ENCODE peak calls at places on chromosomes 13 and 19, in seven cellular contexts. V is lower leg skin, I is nephron progenitor cell, C is thoracic aorta, D is adrenal gland, Z is NB4, X is RWPE1. U is an unnamed sample.

GRCh38 chr13:93226623-93227279 is at the start of gene GPC6:
- DNase-seq in X (no peak), C (no peak), D (no peak), Z (no peak), I (peak), V (no peak), U (peak)

GRCh38 chr13:40355126-40355719 is 311.2 kb downstream of the FOXO1 start:
- DNase-seq in I (no peak), V (peak), C (no peak), Z (no peak), X (no peak), D (no peak), U (no peak)

GRCh38 chr19:17404015-17404414 is 1.4 kb downstream of the BST2 start:
- DNase-seq in X (no peak), I (no peak), V (no peak), D (peak), C (no peak), Z (peak), U (no peak)

GRCh38 chr19:46951236-46951986 is 68.2 kb upstream of the NPAS1 start:
- DNase-seq in X (peak), D (no peak), I (no peak), Z (no peak), V (no peak), C (no peak), U (no peak)

GRCh38 chr13:61414686-61415664 is 674 bp downstream of the PCDH20 start:
- DNase-seq in Z (no peak), X (peak), C (no peak), I (peak), D (no peak), V (peak), U (no peak)

GRCh38 chr13:90502762-90503161 is 844.7 kb upstream of the MIR17HG start:
- DNase-seq in C (no peak), Z (no peak), I (no peak), V (no peak), X (no peak), D (no peak), U (no peak)

GRCh38 chr13:42733046-42733445 is 48.3 kb upstream of the FAM216B start:
- DNase-seq in D (no peak), C (no peak), Z (no peak), I (no peak), V (no peak), X (no peak), U (no peak)

GRCh38 chr19:872266-872951 is 12.9 kb downstream of the CFD start:
- DNase-seq in X (peak), I (peak), C (no peak), D (peak), Z (peak), V (peak), U (no peak)

GRCh38 chr13:33312150-33312908 is 26.8 kb upstream of the STARD13 start:
- DNase-seq in V (no peak), D (no peak), X (peak), C (no peak), I (no peak), Z (no peak), U (no peak)

GRCh38 chr19:41530761-41531301 is 45.1 kb upstream of the CEACAM21 start:
- DNase-seq in C (no peak), Z (peak), V (peak), D (peak), X (no peak), I (no peak), U (no peak)

GRCh38 chr13:23433171-23434153 is at the start of gene SACS:
- DNase-seq in D (peak), V (no peak), Z (peak), X (no peak), C (no peak), I (peak), U (no peak)

GRCh38 chr19:35712910-35713845 is 4.6 kb upstream of the KMT2B start:
- DNase-seq in Z (no peak), C (no peak), X (no peak), I (no peak), V (no peak), D (no peak), U (no peak)

GRCh38 chr13:108304170-108305068 is 34.9 kb downstream of the TNFSF13B start:
- DNase-seq in V (no peak), D (no peak), X (no peak), C (no peak), I (no peak), Z (no peak), U (no peak)

GRCh38 chr13:65240773-65241172 is 1989.4 kb downstream of the PCDH9 start:
- DNase-seq in C (no peak), D (no peak), X (no peak), I (no peak), V (no peak), Z (no peak), U (no peak)

GRCh38 chr19:21164541-21164940 is 22.7 kb downstream of the ZNF431 start:
- DNase-seq in I (no peak), C (no peak), X (no peak), D (no peak), V (no peak), Z (no peak), U (no peak)

GRCh38 chr19:11005521-11005920 is 44.7 kb downstream of the SMARCA4 start:
- DNase-seq in I (no peak), V (no peak), C (no peak), Z (no peak), X (no peak), D (no peak), U (no peak)

GRCh38 chr13:44231786-44232516 is 141.7 kb upstream of the SERP2 start:
- DNase-seq in C (no peak), I (no peak), D (peak), Z (peak), V (peak), X (peak), U (no peak)

GRCh38 chr19:35476149-35476548 is 14.1 kb downstream of the KRTDAP start:
- DNase-seq in Z (peak), C (no peak), X (no peak), V (no peak), D (no peak), I (no peak), U (no peak)

GRCh38 chr13:97262058-97262457 is 39.9 kb downstream of the MBNL2 start:
- DNase-seq in Z (peak), V (no peak), C (no peak), X (no peak), I (no peak), D (no peak), U (no peak)

GRCh38 chr13:46961719-46962118 is 64.9 kb upstream of the HTR2A start:
- DNase-seq in Z (peak), C (no peak), X (peak), D (no peak), V (no peak), I (no peak), U (no peak)

GRCh38 chr13:24042710-24043440 is 117.6 kb upstream of the SPATA13 start:
- DNase-seq in D (no peak), V (no peak), Z (peak), X (no peak), C (no peak), I (no peak), U (no peak)

GRCh38 chr13:55437162-55437561 is 1703.6 kb upstream of the PRR20A start:
- DNase-seq in V (no peak), X (no peak), D (no peak), Z (no peak), C (no peak), I (no peak), U (no peak)

GRCh38 chr13:60372141-60372540 is 24.9 kb upstream of the TDRD3 start:
- DNase-seq in I (no peak), C (no peak), Z (no peak), V (no peak), X (no peak), D (no peak), U (no peak)

GRCh38 chr13:52949044-52949443 is 79.6 kb upstream of the OLFM4 start:
- DNase-seq in D (no peak), X (no peak), V (no peak), I (no peak), C (no peak), Z (no peak), U (no peak)

GRCh38 chr19:48543121-48543710 is 8.8 kb upstream of the SULT2B1 start:
- DNase-seq in I (no peak), D (no peak), X (peak), V (no peak), Z (peak), C (no peak), U (no peak)

GRCh38 chr13:100508391-100508790 is 80.2 kb downstream of the GGACT start:
- DNase-seq in C (no peak), X (no peak), V (no peak), Z (no peak), I (peak), D (no peak), U (no peak)

GRCh38 chr19:55069137-55069858 is 6.3 kb upstream of the RDH13 start:
- DNase-seq in X (peak), D (no peak), Z (peak), I (peak), C (no peak), V (no peak), U (no peak)

GRCh38 chr19:33845498-33845897 is 48.8 kb downstream of the KCTD15 start:
- DNase-seq in D (no peak), V (no peak), C (no peak), X (no peak), Z (no peak), I (no peak), U (no peak)

GRCh38 chr13:68076046-68076445 is 845.9 kb upstream of the PCDH9 start:
- DNase-seq in D (no peak), X (no peak), C (no peak), I (no peak), V (no peak), Z (no peak), U (no peak)

GRCh38 chr13:24083141-24083540 is 77.4 kb upstream of the SPATA13 start:
- DNase-seq in V (no peak), I (no peak), X (no peak), C (no peak), Z (no peak), D (no peak), U (no peak)

GRCh38 chr13:38527140-38527539 is 159.7 kb upstream of the FREM2 start:
- DNase-seq in Z (no peak), C (no peak), D (no peak), V (no peak), X (no peak), I (no peak), U (no peak)

GRCh38 chr19:10685210-10685609 is 16.0 kb upstream of the QTRT1 start:
- DNase-seq in X (no peak), D (no peak), C (no peak), Z (no peak), V (no peak), I (no peak), U (no peak)

GRCh38 chr13:79398915-79399314 is 7.1 kb downstream of the RBM26 start:
- DNase-seq in D (no peak), X (peak), V (no peak), Z (no peak), C (no peak), I (no peak), U (no peak)

GRCh38 chr19:47210689-47211316 is 20.2 kb downstream of the BBC3 start:
- DNase-seq in C (peak), D (peak), Z (peak), V (peak), X (peak), I (peak), U (peak)

GRCh38 chr13:101346942-101347728 is 69.2 kb downstream of the NALCN start:
- DNase-seq in I (no peak), D (no peak), V (no peak), C (no peak), X (no peak), Z (no peak), U (no peak)

GRCh38 chr13:24272452-24273161 is 36.8 kb upstream of the C1QTNF9 start:
- DNase-seq in C (no peak), Z (no peak), V (no peak), X (no peak), I (no peak), D (peak), U (no peak)

DNA sequence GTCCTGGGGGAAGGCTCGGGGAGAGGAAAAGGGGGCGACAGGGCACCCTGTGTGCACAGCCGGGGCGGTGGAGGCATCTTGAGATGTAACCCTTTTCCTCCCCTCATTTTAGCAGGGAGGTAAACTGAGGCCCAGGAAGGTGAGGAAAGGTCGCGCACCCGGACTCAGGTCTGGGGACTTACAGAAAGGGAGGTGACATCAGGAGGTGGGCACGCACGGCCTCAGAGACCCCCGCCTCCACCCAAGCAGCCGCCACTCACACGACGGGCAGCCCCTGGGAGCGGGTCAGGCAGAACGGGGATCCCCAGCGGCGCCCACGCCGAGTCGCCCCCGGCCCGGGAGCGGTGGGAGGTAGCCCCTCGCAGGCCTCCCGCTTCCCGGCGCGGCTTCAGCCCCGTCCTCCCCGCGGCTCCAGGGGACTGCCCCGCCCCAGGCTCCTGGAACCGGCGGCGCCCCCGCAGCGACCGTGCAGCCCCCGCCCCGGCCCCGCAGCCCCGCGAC is 477 bp downstream of the PIP5K1C start:
- DNase-seq in Z (no peak), X (no peak), D (peak), I (no peak), V (peak), C (no peak), U (no peak)
- TF ChIP-seq CTCF in Z (no peak), X (no peak), D (no peak), I (no peak), V (no peak), C (no peak), U (no peak)

GRCh38 chr19:4657835-4658234 is 12.3 kb downstream of the MYDGF start:
- DNase-seq in D (no peak), I (no peak), X (no peak), V (no peak), C (no peak), Z (no peak), U (no peak)

GRCh38 chr19:4662020-4662695 is 8.0 kb downstream of the MYDGF start:
- DNase-seq in C (no peak), I (no peak), X (no peak), V (no peak), D (no peak), Z (no peak), U (no peak)

GRCh38 chr19:4660993-4661392 is 9.1 kb downstream of the MYDGF start:
- DNase-seq in I (no peak), X (no peak), V (no peak), C (no peak), Z (no peak), D (no peak), U (no peak)

GRCh38 chr19:4662812-4663211 is 7.3 kb downstream of the MYDGF start:
- DNase-seq in I (no peak), D (no peak), C (no peak), X (no peak), V (no peak), Z (no peak), U (no peak)

GRCh38 chr19:4660181-4660791 is 9.9 kb downstream of the MYDGF start:
- DNase-seq in D (no peak), Z (peak), X (no peak), I (no peak), C (no peak), V (no peak), U (no peak)
- TF ChIP-seq CTCF in D (peak), Z (peak), X (peak), I (no peak), C (no peak), V (no peak), U (peak)

DNA sequence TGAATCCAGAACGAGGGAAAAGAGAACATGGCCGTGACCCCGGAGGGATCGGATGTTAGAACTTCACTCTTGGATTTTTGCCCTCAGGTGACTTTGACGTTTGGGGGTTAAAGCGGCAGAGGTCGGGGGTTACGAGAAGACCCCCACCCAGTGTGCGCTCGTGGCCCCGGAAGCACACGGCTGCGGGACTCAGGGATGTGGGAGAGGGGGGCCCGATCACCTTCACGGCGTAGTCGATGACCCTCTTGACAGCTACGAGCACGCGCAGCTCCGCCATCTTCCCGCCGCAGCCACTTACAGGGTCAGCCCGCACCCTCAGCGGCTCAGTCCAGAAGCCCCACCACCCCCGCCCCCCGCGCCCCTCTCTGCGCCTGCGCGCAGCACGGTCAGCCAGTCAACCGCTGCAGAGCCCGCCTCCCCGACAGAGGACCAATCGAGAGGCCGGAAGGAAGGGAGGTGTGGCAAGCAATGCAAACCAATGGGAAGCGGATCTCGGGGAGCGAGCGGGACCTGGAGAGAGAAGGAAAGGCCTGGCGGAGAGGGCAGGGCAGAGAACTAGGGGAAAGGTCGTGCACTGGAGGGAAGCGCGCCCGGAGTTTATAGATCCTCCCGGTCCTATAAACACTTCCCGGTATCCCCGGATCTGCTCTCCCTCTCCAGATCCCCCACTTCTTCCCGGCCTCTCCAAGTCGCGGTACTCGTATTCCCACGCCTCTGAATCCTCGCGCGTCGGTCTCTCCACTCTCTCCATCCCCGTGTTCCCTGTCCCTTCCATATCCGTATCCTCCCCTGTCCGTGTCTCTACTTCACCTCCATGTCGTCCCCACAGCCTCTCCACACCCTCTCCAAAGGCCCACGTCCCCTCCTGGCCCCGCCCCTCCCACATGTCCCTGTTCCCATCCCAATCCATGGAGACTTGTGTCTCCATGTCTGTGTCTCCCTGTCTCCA is at the start of gene ETFB:
- DNase-seq in Z (peak), X (peak), C (peak), D (peak), V (peak), I (peak), U (peak)
- TF ChIP-seq CTCF in Z (no peak), X (no peak), C (no peak), D (no peak), V (no peak), I (no peak), U (no peak)

GRCh38 chr13:87669379-87669978 is 1.7 kb upstream of the SLITRK5 start:
- DNase-seq in V (no peak), C (no peak), Z (peak), I (no peak), D (no peak), X (no peak), U (no peak)

GRCh38 chr13:87671824-87672603 is 843 bp downstream of the SLITRK5 start:
- DNase-seq in V (peak), X (no peak), I (peak), D (no peak), C (no peak), Z (no peak), U (no peak)

GRCh38 chr13:87674143-87674772 is 3.1 kb downstream of the SLITRK5 start:
- DNase-seq in Z (no peak), D (no peak), X (no peak), I (no peak), V (no peak), C (no peak), U (no peak)

GRCh38 chr13:87667686-87668085 is 3.5 kb upstream of the SLITRK5 start:
- DNase-seq in V (no peak), C (no peak), Z (no peak), X (no peak), D (no peak), I (no peak), U (no peak)

DNA sequence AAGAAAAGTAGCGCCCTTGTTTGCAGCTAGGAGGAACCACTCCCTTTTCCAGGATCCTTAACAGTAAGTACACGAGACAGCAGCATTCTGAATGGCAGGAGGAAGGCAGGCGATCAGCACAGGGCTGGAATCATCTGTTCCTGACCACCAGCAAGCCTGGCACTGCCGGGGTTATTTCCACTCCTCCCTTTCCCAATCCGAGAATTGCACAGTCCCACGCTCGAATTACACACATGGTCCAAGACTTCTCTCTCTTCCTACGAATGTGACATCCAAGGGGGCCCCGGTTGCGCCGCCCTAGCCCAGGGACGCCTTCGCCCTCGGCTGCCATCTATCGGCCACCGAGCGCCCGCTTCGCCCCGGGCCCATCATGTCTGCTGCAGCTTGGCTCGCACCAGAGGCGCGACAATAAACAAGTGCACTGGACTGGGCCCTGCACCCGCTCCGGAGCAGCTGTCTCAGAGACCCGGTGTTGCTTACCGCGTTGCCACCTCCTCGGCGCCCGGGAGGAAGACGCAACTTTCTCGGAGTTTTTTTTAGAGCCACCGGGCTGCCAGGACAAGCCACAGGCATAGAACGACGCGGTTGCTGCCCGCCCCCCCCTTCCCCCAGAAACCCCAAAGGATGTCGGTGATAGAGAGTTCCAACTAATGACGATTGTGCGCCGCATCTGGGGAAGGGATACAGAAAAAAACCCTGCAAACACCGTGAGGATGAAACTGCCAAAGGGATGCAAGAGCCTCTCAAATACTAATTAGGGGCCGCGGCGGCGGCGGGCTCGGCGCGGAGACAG is at the start of gene SLITRK5:
- DNase-seq in V (peak), D (peak), X (peak), I (peak), Z (peak), C (no peak), U (peak)
- TF ChIP-seq CTCF in V (no peak), D (peak), X (peak), I (peak), Z (peak), C (peak), U (peak)

DNA sequence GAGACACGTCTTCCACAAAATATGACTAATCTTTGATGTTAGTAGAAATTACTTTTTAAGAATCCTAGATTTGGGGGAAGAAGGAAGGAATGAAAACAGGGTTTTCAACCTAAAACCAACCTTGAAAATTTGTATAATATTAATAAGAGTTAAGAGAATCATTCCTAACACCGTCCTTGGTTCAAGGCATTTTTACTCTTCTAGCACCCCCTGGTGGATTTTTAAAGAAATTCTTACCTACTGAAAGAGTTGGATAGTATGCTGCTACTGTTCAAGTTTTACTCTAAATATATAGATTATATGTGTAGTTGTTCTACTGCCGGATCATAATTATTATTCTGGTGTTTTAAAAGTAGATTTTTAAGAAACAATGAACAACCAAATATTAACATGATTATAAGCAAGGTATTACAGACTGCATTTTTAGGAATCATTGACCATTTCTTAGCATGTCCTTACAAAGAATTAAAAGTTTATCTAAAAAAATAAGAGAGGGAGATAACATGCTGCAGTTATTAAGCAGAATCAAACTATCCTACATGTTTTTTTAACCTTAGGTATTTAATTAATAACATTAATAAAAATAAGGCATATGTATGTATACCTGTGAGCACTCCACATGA is 7.4 kb upstream of the SLITRK6 start:
- DNase-seq in D (no peak), Z (peak), V (no peak), I (peak), C (no peak), X (peak), U (no peak)
- TF ChIP-seq CTCF in D (peak), Z (peak), V (no peak), I (peak), C (peak), X (peak), U (peak)

U was measured in D721Med.